ENCODE peak calls at places on chromosomes 6 and 20, in seven cellular contexts. One of them, this sample, is unnamed.

GRCh38 chr6:2434116-2434515 is 188.7 kb upstream of the GMDS start:
- DNase-seq in fibroblast of the aortic adventitia: no peak
- DNase-seq in GM12865: no peak
- DNase-seq in IMR-90: no peak
- DNase-seq in nephron progenitor cell: no peak
- DNase-seq in dorsolateral prefrontal cortex: no peak
- DNase-seq in glutamatergic neuron: no peak
- DNase-seq in this sample: no peak

GRCh38 chr6:111888928-111889696 is 15.9 kb upstream of the FYN start:
- DNase-seq in fibroblast of the aortic adventitia: peak
- DNase-seq in GM12865: no peak
- DNase-seq in IMR-90: peak
- DNase-seq in nephron progenitor cell: peak
- DNase-seq in dorsolateral prefrontal cortex: peak
- DNase-seq in glutamatergic neuron: peak
- DNase-seq in this sample: no peak

GRCh38 chr6:43335469-43335868 is 26.8 kb upstream of the CRIP3 start:
- DNase-seq in fibroblast of the aortic adventitia: no peak
- DNase-seq in GM12865: no peak
- DNase-seq in IMR-90: no peak
- DNase-seq in nephron progenitor cell: no peak
- DNase-seq in dorsolateral prefrontal cortex: no peak
- DNase-seq in glutamatergic neuron: no peak
- DNase-seq in this sample: no peak

GRCh38 chr6:14455942-14456648 is 338.5 kb downstream of the CD83 start:
- DNase-seq in fibroblast of the aortic adventitia: no peak
- DNase-seq in GM12865: no peak
- DNase-seq in IMR-90: no peak
- DNase-seq in nephron progenitor cell: no peak
- DNase-seq in dorsolateral prefrontal cortex: no peak
- DNase-seq in glutamatergic neuron: no peak
- DNase-seq in this sample: no peak

GRCh38 chr20:60201198-60201597 is 243.0 kb downstream of the CDH26 start:
- DNase-seq in fibroblast of the aortic adventitia: no peak
- DNase-seq in GM12865: no peak
- DNase-seq in IMR-90: no peak
- DNase-seq in nephron progenitor cell: no peak
- DNase-seq in dorsolateral prefrontal cortex: no peak
- DNase-seq in glutamatergic neuron: no peak
- DNase-seq in this sample: no peak

GRCh38 chr6:29647927-29648642 is 8.8 kb upstream of the MOG start:
- DNase-seq in fibroblast of the aortic adventitia: peak
- DNase-seq in GM12865: no peak
- DNase-seq in IMR-90: peak
- DNase-seq in nephron progenitor cell: no peak
- DNase-seq in dorsolateral prefrontal cortex: no peak
- DNase-seq in glutamatergic neuron: no peak
- DNase-seq in this sample: peak

GRCh38 chr6:56693246-56693607 is 50.5 kb upstream of the DST start:
- DNase-seq in fibroblast of the aortic adventitia: peak
- DNase-seq in GM12865: no peak
- DNase-seq in IMR-90: peak
- DNase-seq in nephron progenitor cell: no peak
- DNase-seq in dorsolateral prefrontal cortex: peak
- DNase-seq in glutamatergic neuron: no peak
- DNase-seq in this sample: no peak

GRCh38 chr6:113971786-113972185 is 838 bp upstream of the HDAC2 start:
- DNase-seq in fibroblast of the aortic adventitia: peak
- DNase-seq in GM12865: peak
- DNase-seq in IMR-90: no peak
- DNase-seq in nephron progenitor cell: no peak
- DNase-seq in dorsolateral prefrontal cortex: no peak
- DNase-seq in glutamatergic neuron: no peak
- DNase-seq in this sample: no peak

GRCh38 chr20:55540486-55540885 is 464.8 kb downstream of the CBLN4 start:
- DNase-seq in fibroblast of the aortic adventitia: no peak
- DNase-seq in GM12865: no peak
- DNase-seq in IMR-90: no peak
- DNase-seq in nephron progenitor cell: no peak
- DNase-seq in dorsolateral prefrontal cortex: no peak
- DNase-seq in glutamatergic neuron: no peak
- DNase-seq in this sample: no peak

GRCh38 chr20:24619212-24619611 is 149.8 kb downstream of the SYNDIG1 start:
- DNase-seq in fibroblast of the aortic adventitia: no peak
- DNase-seq in GM12865: peak
- DNase-seq in IMR-90: no peak
- DNase-seq in nephron progenitor cell: no peak
- DNase-seq in dorsolateral prefrontal cortex: no peak
- DNase-seq in glutamatergic neuron: no peak
- DNase-seq in this sample: no peak

GRCh38 chr20:64083380-64084208 is 604 bp downstream of the LKAAEAR1 start:
- DNase-seq in fibroblast of the aortic adventitia: peak
- DNase-seq in GM12865: peak
- DNase-seq in IMR-90: peak
- DNase-seq in nephron progenitor cell: peak
- DNase-seq in dorsolateral prefrontal cortex: peak
- DNase-seq in glutamatergic neuron: peak
- DNase-seq in this sample: no peak

GRCh38 chr6:138862491-138862890 is 66.6 kb downstream of the ECT2L start:
- DNase-seq in fibroblast of the aortic adventitia: no peak
- DNase-seq in GM12865: no peak
- DNase-seq in IMR-90: no peak
- DNase-seq in nephron progenitor cell: no peak
- DNase-seq in dorsolateral prefrontal cortex: no peak
- DNase-seq in glutamatergic neuron: no peak
- DNase-seq in this sample: no peak

GRCh38 chr6:163331245-163331644 is 83.3 kb upstream of the QKI start:
- DNase-seq in fibroblast of the aortic adventitia: no peak
- DNase-seq in GM12865: no peak
- DNase-seq in IMR-90: no peak
- DNase-seq in nephron progenitor cell: no peak
- DNase-seq in dorsolateral prefrontal cortex: no peak
- DNase-seq in glutamatergic neuron: no peak
- DNase-seq in this sample: no peak

GRCh38 chr6:21111399-21111725 is 482.2 kb upstream of the SOX4 start:
- DNase-seq in fibroblast of the aortic adventitia: no peak
- DNase-seq in GM12865: no peak
- DNase-seq in IMR-90: peak
- DNase-seq in nephron progenitor cell: no peak
- DNase-seq in dorsolateral prefrontal cortex: no peak
- DNase-seq in glutamatergic neuron: no peak
- DNase-seq in this sample: no peak

GRCh38 chr6:43455034-43455747 is at the start of gene DLK2:
- DNase-seq in fibroblast of the aortic adventitia: no peak
- DNase-seq in GM12865: peak
- DNase-seq in IMR-90: no peak
- DNase-seq in nephron progenitor cell: peak
- DNase-seq in dorsolateral prefrontal cortex: peak
- DNase-seq in glutamatergic neuron: peak
- DNase-seq in this sample: no peak

GRCh38 chr20:62887147-62887859 is 25.7 kb upstream of the TCFL5 start:
- DNase-seq in fibroblast of the aortic adventitia: peak
- DNase-seq in GM12865: no peak
- DNase-seq in IMR-90: peak
- DNase-seq in nephron progenitor cell: no peak
- DNase-seq in dorsolateral prefrontal cortex: no peak
- DNase-seq in glutamatergic neuron: no peak
- DNase-seq in this sample: no peak

GRCh38 chr6:134674562-134674961 is 275.3 kb downstream of the ALDH8A1 start:
- DNase-seq in fibroblast of the aortic adventitia: no peak
- DNase-seq in GM12865: no peak
- DNase-seq in IMR-90: no peak
- DNase-seq in nephron progenitor cell: no peak
- DNase-seq in dorsolateral prefrontal cortex: no peak
- DNase-seq in glutamatergic neuron: no peak
- DNase-seq in this sample: no peak

DNA sequence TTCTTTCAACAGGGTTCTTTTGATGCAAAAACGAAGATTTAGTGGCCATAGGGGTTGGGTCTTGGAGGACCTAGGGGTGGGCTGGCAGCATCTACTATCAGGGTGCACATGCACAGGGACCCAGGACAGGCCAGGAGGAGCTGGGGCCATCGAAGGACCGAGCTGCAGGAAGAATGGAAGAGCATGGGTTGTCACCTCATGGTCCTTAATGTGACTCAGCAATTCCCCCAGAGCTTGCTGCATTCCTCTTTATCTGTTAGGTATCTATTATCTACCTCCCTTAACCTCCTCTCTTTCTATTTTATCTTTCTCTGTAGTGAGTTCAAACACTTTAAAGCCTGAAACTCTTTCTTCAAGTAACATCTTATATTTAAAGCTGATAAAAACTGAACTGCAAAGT is 167.0 kb downstream of the AIG1 start:
- DNase-seq in fibroblast of the aortic adventitia: no peak
- DNase-seq in GM12865: no peak
- DNase-seq in IMR-90: no peak
- DNase-seq in nephron progenitor cell: no peak
- DNase-seq in dorsolateral prefrontal cortex: no peak
- DNase-seq in glutamatergic neuron: no peak
- DNase-seq in this sample: no peak
- TF ChIP-seq CTCF in fibroblast of the aortic adventitia: no peak
- TF ChIP-seq CTCF in GM12865: no peak
- TF ChIP-seq CTCF in IMR-90: no peak
- TF ChIP-seq CTCF in nephron progenitor cell: no peak
- TF ChIP-seq CTCF in dorsolateral prefrontal cortex: no peak
- TF ChIP-seq CTCF in glutamatergic neuron: no peak
- TF ChIP-seq CTCF in this sample: no peak

GRCh38 chr6:156175971-156176421 is 601.2 kb upstream of the ARID1B start:
- DNase-seq in fibroblast of the aortic adventitia: no peak
- DNase-seq in GM12865: no peak
- DNase-seq in IMR-90: no peak
- DNase-seq in nephron progenitor cell: peak
- DNase-seq in dorsolateral prefrontal cortex: no peak
- DNase-seq in glutamatergic neuron: no peak
- DNase-seq in this sample: no peak
- TF ChIP-seq CTCF in fibroblast of the aortic adventitia: no peak
- TF ChIP-seq CTCF in GM12865: no peak
- TF ChIP-seq CTCF in IMR-90: peak
- TF ChIP-seq CTCF in nephron progenitor cell: no peak
- TF ChIP-seq CTCF in dorsolateral prefrontal cortex: peak
- TF ChIP-seq CTCF in glutamatergic neuron: no peak
- TF ChIP-seq CTCF in this sample: no peak

GRCh38 chr6:152463183-152463582 is 174.0 kb downstream of the SYNE1 start:
- DNase-seq in fibroblast of the aortic adventitia: no peak
- DNase-seq in GM12865: no peak
- DNase-seq in IMR-90: peak
- DNase-seq in nephron progenitor cell: no peak
- DNase-seq in dorsolateral prefrontal cortex: no peak
- DNase-seq in glutamatergic neuron: no peak
- DNase-seq in this sample: no peak

GRCh38 chr6:152459245-152459644 is 177.9 kb downstream of the SYNE1 start:
- DNase-seq in fibroblast of the aortic adventitia: no peak
- DNase-seq in GM12865: no peak
- DNase-seq in IMR-90: peak
- DNase-seq in nephron progenitor cell: no peak
- DNase-seq in dorsolateral prefrontal cortex: no peak
- DNase-seq in glutamatergic neuron: no peak
- DNase-seq in this sample: no peak

GRCh38 chr6:152461556-152461955 is 175.6 kb downstream of the SYNE1 start:
- DNase-seq in fibroblast of the aortic adventitia: no peak
- DNase-seq in GM12865: no peak
- DNase-seq in IMR-90: peak
- DNase-seq in nephron progenitor cell: no peak
- DNase-seq in dorsolateral prefrontal cortex: no peak
- DNase-seq in glutamatergic neuron: no peak
- DNase-seq in this sample: no peak

GRCh38 chr6:152458648-152459047 is 178.5 kb downstream of the SYNE1 start:
- DNase-seq in fibroblast of the aortic adventitia: peak
- DNase-seq in GM12865: no peak
- DNase-seq in IMR-90: peak
- DNase-seq in nephron progenitor cell: no peak
- DNase-seq in dorsolateral prefrontal cortex: no peak
- DNase-seq in glutamatergic neuron: no peak
- DNase-seq in this sample: no peak

DNA sequence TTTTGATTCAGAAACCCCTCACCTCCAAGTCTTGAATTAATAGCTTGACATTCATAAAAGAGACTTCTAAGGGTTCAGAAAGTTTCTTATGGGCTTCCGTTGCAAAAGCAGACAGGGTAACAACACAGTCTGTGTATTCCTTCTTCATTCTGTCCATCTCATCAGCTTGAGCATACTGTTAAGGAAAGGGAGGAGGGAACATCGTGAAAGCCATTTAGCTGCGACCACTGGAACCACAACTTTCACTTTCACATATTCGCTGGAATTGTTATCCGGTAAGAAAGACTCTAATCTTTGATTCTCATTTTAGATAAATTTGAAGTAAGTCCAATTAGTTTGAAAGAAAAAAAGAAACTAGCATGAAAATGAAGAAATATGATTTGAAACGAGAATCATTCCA is 174.4 kb downstream of the SYNE1 start:
- DNase-seq in fibroblast of the aortic adventitia: no peak
- DNase-seq in GM12865: no peak
- DNase-seq in IMR-90: peak
- DNase-seq in nephron progenitor cell: no peak
- DNase-seq in dorsolateral prefrontal cortex: no peak
- DNase-seq in glutamatergic neuron: no peak
- DNase-seq in this sample: no peak
- TF ChIP-seq CTCF in fibroblast of the aortic adventitia: no peak
- TF ChIP-seq CTCF in GM12865: no peak
- TF ChIP-seq CTCF in IMR-90: no peak
- TF ChIP-seq CTCF in nephron progenitor cell: no peak
- TF ChIP-seq CTCF in dorsolateral prefrontal cortex: no peak
- TF ChIP-seq CTCF in glutamatergic neuron: no peak
- TF ChIP-seq CTCF in this sample: no peak

GRCh38 chr20:34514897-34515483 is 1.2 kb upstream of the DYNLRB1 start:
- DNase-seq in fibroblast of the aortic adventitia: no peak
- DNase-seq in GM12865: no peak
- DNase-seq in IMR-90: peak
- DNase-seq in nephron progenitor cell: no peak
- DNase-seq in dorsolateral prefrontal cortex: no peak
- DNase-seq in glutamatergic neuron: no peak
- DNase-seq in this sample: no peak
- TF ChIP-seq CTCF in fibroblast of the aortic adventitia: no peak
- TF ChIP-seq CTCF in GM12865: no peak
- TF ChIP-seq CTCF in IMR-90: no peak
- TF ChIP-seq CTCF in nephron progenitor cell: no peak
- TF ChIP-seq CTCF in dorsolateral prefrontal cortex: no peak
- TF ChIP-seq CTCF in glutamatergic neuron: no peak
- TF ChIP-seq CTCF in this sample: no peak

DNA sequence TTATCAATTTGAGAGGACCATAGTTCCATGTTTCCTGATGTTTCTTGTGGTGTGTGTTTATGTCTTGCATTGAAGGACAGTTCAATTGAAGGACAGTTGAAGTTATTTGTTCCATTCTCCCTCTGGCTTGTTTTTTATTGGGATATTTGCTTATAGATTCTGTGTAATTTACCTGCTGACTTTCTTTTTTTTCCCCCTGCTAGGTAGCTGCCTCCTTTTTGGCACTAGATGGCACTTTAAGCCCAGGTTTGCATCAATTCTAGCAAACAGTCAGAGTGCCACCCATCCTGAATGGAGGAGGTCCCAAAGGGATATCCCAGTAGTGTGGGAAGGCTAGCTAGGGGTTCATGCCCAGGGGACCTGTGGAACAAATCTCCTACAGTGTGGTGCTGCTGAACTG is 78.1 kb downstream of the CFAP61 start:
- DNase-seq in fibroblast of the aortic adventitia: peak
- DNase-seq in GM12865: peak
- DNase-seq in IMR-90: no peak
- DNase-seq in nephron progenitor cell: no peak
- DNase-seq in dorsolateral prefrontal cortex: no peak
- DNase-seq in glutamatergic neuron: no peak
- DNase-seq in this sample: no peak
- TF ChIP-seq CTCF in fibroblast of the aortic adventitia: no peak
- TF ChIP-seq CTCF in GM12865: peak
- TF ChIP-seq CTCF in IMR-90: peak
- TF ChIP-seq CTCF in nephron progenitor cell: no peak
- TF ChIP-seq CTCF in dorsolateral prefrontal cortex: no peak
- TF ChIP-seq CTCF in glutamatergic neuron: no peak
- TF ChIP-seq CTCF in this sample: peak

GRCh38 chr6:110518281-110518623 is 41.8 kb upstream of the SLC22A16 start:
- DNase-seq in fibroblast of the aortic adventitia: peak
- DNase-seq in GM12865: no peak
- DNase-seq in IMR-90: peak
- DNase-seq in nephron progenitor cell: no peak
- DNase-seq in dorsolateral prefrontal cortex: no peak
- DNase-seq in glutamatergic neuron: no peak
- DNase-seq in this sample: no peak
- TF ChIP-seq CTCF in fibroblast of the aortic adventitia: peak
- TF ChIP-seq CTCF in GM12865: peak
- TF ChIP-seq CTCF in IMR-90: peak
- TF ChIP-seq CTCF in nephron progenitor cell: peak
- TF ChIP-seq CTCF in dorsolateral prefrontal cortex: peak
- TF ChIP-seq CTCF in glutamatergic neuron: peak
- TF ChIP-seq CTCF in this sample: peak